ENCODE peak calls at places on chromosomes 7 and 10, in eight cellular contexts. I, W, T, F, Y, K, S and L are unnamed samples. For H3K4me1, the result is how much of the 10 kb centered on the place peaks cover.

GRCh38 chr7:158682456-158682855 is 22.1 kb downstream of the NCAPG2 start:
- DNase-seq in I (no peak), W (no peak), T (no peak), F (no peak), Y (no peak), K (no peak), S (no peak), L (no peak)

GRCh38 chr7:73473636-73474035 is 40.1 kb downstream of the FZD9 start:
- DNase-seq in I (no peak), W (no peak), T (no peak), F (no peak), Y (no peak), K (no peak), S (no peak), L (no peak)

GRCh38 chr10:119849031-119849789 is 23.4 kb downstream of the MCMBP start:
- DNase-seq in I (no peak), W (no peak), T (no peak), F (no peak), Y (no peak), K (no peak), S (no peak), L (no peak)

GRCh38 chr10:112327678-112328077 is 44.5 kb downstream of the TECTB start:
- DNase-seq in I (no peak), W (no peak), T (no peak), F (no peak), Y (no peak), K (no peak), S (no peak), L (no peak)

GRCh38 chr7:40437498-40437897 is 302.7 kb downstream of the SUGCT start:
- DNase-seq in I (no peak), W (no peak), T (no peak), F (peak), Y (no peak), K (no peak), S (no peak), L (no peak)

GRCh38 chr7:112144284-112145059 is 61.7 kb downstream of the DOCK4 start:
- DNase-seq in I (no peak), W (no peak), T (no peak), F (no peak), Y (no peak), K (no peak), S (no peak), L (no peak)

GRCh38 chr10:73899401-73899780 is 11.5 kb upstream of the PLAU start:
- DNase-seq in I (no peak), W (no peak), T (no peak), F (peak), Y (no peak), K (no peak), S (no peak), L (no peak)

GRCh38 chr7:41238851-41239331 is 464.0 kb downstream of the INHBA start:
- DNase-seq in I (no peak), W (no peak), T (no peak), F (no peak), Y (no peak), K (no peak), S (no peak), L (no peak)

GRCh38 chr7:66429498-66430163 is 199.1 kb upstream of the KCTD7 start:
- DNase-seq in I (no peak), W (no peak), T (no peak), F (no peak), Y (no peak), K (no peak), S (no peak), L (no peak)
- H3K27ac ChIP-seq in I (no peak), W (no peak), T (no peak), F (no peak), Y (no peak), K (no peak), S (no peak), L (no peak)

GRCh38 chr7:134432296-134433152 is 26.4 kb downstream of the AKR1B1 start:
- DNase-seq in I (peak), W (peak), T (peak), F (peak), Y (peak), K (peak), S (peak), L (peak)
- H3K4me3 ChIP-seq in I (peak), W (no peak), T (peak), F (peak), Y (peak), K (peak), S (peak), L (peak)

GRCh38 chr7:94621120-94621519 is 34.8 kb downstream of the SGCE start:
- DNase-seq in I (no peak), W (no peak), T (no peak), F (no peak), Y (no peak), K (no peak), S (no peak), L (no peak)
- H3K4me1 ChIP-seq in I (under half), W (under half), T (under half), F (under half), Y (under half), K (under half), S (under half), L (under half)

DNA sequence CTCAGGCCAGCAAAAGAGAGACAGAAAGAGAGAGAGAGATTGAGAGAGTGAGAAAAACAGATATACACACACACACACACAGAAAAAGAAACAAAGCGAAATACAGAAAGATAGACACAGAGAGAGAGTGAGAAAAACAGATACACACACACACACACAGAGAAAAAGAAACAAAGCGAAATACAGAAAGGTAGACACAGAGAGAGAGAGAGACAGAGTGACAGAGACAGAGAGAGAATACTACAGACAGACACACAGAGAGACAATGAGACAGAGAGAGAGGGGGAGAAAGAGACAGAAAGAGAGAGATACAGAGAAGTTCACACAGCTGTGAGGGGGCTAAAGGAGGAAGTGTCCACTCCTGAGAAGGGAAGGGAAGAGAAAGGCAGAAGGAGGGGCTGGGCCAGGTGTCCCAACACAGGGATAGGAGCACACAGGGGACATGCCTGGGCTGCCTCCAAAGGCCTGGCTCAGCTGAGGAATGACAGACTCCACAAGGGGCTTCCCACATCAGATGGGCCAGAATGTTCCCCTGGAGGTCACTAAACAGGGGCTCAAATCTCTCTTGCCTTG is 4.3 kb downstream of the GCK start:
- DNase-seq in I (no peak), W (no peak), T (no peak), F (no peak), Y (no peak), K (no peak), S (no peak), L (no peak)
- H3K27ac ChIP-seq in I (no peak), W (no peak), T (no peak), F (peak), Y (no peak), K (no peak), S (no peak), L (no peak)

GRCh38 chr7:19106308-19107141 is 10.9 kb downstream of the TWIST1 start:
- DNase-seq in I (no peak), W (peak), T (peak), F (no peak), Y (no peak), K (no peak), S (no peak), L (no peak)
- H3K4me3 ChIP-seq in I (peak), W (no peak), T (peak), F (no peak), Y (peak), K (peak), S (peak), L (no peak)

GRCh38 chr10:71969929-71970328 is 5.7 kb downstream of the CHST3 start:
- DNase-seq in I (no peak), W (no peak), T (no peak), F (no peak), Y (no peak), K (no peak), S (no peak), L (no peak)

GRCh38 chr10:71970869-71971268 is 6.7 kb downstream of the CHST3 start:
- DNase-seq in I (no peak), W (no peak), T (no peak), F (no peak), Y (no peak), K (no peak), S (no peak), L (no peak)

GRCh38 chr10:71968553-71969474 is 4.6 kb downstream of the CHST3 start:
- DNase-seq in I (no peak), W (no peak), T (no peak), F (no peak), Y (no peak), K (no peak), S (no peak), L (no peak)

GRCh38 chr10:71971311-71971731 is 7.1 kb downstream of the CHST3 start:
- DNase-seq in I (no peak), W (no peak), T (no peak), F (no peak), Y (no peak), K (no peak), S (no peak), L (no peak)

DNA sequence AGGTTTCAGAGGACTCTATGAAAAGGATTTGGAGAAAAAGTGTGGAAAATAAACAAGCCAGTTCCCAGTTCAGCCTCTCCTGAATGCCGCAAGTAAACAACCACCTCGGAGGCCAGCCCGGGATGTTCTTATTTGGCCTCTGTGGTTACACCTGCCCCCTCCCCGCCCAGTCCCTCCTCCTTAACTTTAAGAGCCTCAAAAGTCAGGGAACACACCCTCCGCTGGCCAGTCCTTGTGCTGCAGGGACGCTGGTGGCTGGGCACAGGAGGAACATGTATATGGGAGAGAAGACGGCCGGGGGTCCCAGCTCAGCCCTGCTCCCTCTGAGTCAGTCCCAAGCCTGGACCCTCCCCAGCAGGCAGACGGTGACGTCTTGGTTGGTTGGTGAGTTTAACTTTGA is 6.1 kb downstream of the CHST3 start:
- DNase-seq in I (peak), W (no peak), T (no peak), F (no peak), Y (peak), K (no peak), S (no peak), L (no peak)
- H3K4me1 ChIP-seq in I (half or more), W (under half), T (under half), F (half or more), Y (under half), K (under half), S (under half), L (under half)

DNA sequence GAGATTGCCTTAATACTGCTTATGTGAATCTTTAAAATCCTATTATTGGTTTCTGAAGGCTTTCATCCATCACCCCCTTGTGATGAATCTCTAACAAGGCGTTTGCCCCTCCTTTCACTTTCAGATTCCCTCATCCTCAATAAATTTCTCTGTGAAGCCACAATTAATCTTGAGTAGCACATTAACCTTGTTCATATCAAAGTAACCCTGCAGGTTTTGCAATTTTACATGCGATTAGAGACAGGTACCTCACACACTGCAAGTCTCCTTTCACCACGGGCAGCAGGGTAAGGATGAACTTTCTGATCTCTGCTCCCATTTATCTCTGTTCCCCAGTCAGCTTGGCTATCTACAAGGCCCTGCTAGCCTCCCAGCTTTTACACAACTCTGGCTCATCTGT is 785.7 kb downstream of the REEP3 start:
- DNase-seq in I (no peak), W (no peak), T (no peak), F (no peak), Y (no peak), K (no peak), S (no peak), L (no peak)
- H3K27ac ChIP-seq in I (no peak), W (no peak), T (no peak), F (no peak), Y (no peak), K (no peak), S (no peak), L (no peak)

GRCh38 chr10:76150886-76151288 is 719.5 kb downstream of the LRMDA start:
- DNase-seq in I (no peak), W (no peak), T (peak), F (no peak), Y (no peak), K (no peak), S (no peak), L (no peak)
- H3K4me3 ChIP-seq in I (no peak), W (no peak), T (no peak), F (no peak), Y (no peak), K (no peak), S (no peak), L (no peak)

DNA sequence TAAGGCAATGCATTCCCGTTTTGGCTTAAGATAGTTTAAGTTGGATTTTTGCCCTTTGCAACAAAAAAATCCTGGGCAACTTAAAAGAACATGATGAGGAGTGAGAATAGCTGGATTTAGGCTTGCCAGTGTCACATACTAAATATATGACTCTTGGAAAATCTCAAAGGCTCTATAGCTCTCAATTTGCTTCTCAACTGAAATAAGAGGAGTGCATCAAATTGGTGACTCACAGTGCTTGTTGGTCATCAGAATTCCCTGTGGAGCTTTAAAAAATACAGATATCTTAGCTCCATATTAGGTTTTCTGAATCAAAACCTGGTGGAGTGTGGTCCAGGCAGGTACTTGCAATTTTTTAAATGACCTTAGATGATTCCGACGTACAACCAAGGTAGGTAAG is 33.8 kb upstream of the ORC5 start:
- DNase-seq in I (no peak), W (no peak), T (no peak), F (no peak), Y (no peak), K (no peak), S (no peak), L (no peak)
- H3K4me1 ChIP-seq in I (under half), W (under half), T (under half), F (under half), Y (under half), K (under half), S (under half), L (under half)